ENCODE peak calls at places on chromosomes 6 and 20, in five cellular contexts. A is fibroblast of lung, Z is breast epithelium, S is transverse colon, V is heart left ventricle. C is an unnamed sample. For H3K36me3, the result is how much of the 10 kb centered on the place peaks cover.

GRCh38 chr6:159646731-159647130 is 46.3 kb downstream of the SOD2 start:
- DNase-seq in V (no peak), A (peak), S (no peak), Z (no peak), C (peak)

GRCh38 chr20:61853073-61854005 is 212.3 kb downstream of the TAF4 start:
- DNase-seq in S (no peak), A (no peak), V (no peak), Z (no peak), C (no peak)

GRCh38 chr6:31660224-31660997 is at the start of gene C6orf47:
- DNase-seq in S (peak), Z (peak), A (peak), V (peak), C (peak)

GRCh38 chr6:28988536-28989415 is 16.3 kb downstream of the ZNF311 start:
- DNase-seq in V (peak), S (peak), Z (no peak), A (peak), C (peak)

GRCh38 chr20:36629719-36630340 is 16.2 kb downstream of the SLA2 start:
- DNase-seq in V (no peak), A (no peak), S (peak), Z (no peak), C (no peak)

GRCh38 chr6:25223421-25224052 is 55.6 kb upstream of the CARMIL1 start:
- DNase-seq in V (peak), S (peak), Z (no peak), A (peak), C (peak)

GRCh38 chr6:121522265-121522664 is 86.8 kb downstream of the GJA1 start:
- DNase-seq in S (no peak), Z (no peak), A (peak), V (no peak), C (peak)

GRCh38 chr20:51573576-51574243 is 31.2 kb upstream of the NFATC2 start:
- DNase-seq in A (no peak), S (no peak), Z (peak), V (no peak), C (no peak)

GRCh38 chr6:163962627-163963117 is 548.2 kb downstream of the QKI start:
- DNase-seq in Z (no peak), V (peak), S (no peak), A (no peak), C (no peak)

GRCh38 chr20:11935754-11936551 is 18.3 kb downstream of the BTBD3 start:
- DNase-seq in A (no peak), Z (no peak), V (no peak), S (no peak), C (no peak)

GRCh38 chr6:126542052-126542451 is 202.1 kb downstream of the CENPW start:
- DNase-seq in A (no peak), Z (no peak), S (no peak), V (no peak), C (peak)

GRCh38 chr20:32327087-32327681 is 30.9 kb upstream of the ASXL1 start:
- DNase-seq in A (peak), V (no peak), Z (no peak), S (no peak), C (no peak)

GRCh38 chr6:75386050-75386770 is 101.6 kb upstream of the TMEM30A start:
- DNase-seq in Z (no peak), V (no peak), A (no peak), S (no peak), C (no peak)

GRCh38 chr6:131787955-131788712 is 19.7 kb upstream of the ENPP1 start:
- DNase-seq in V (no peak), Z (no peak), A (peak), S (no peak), C (no peak)

GRCh38 chr6:11042025-11042749 is 1.9 kb downstream of the ELOVL2 start:
- DNase-seq in V (no peak), S (no peak), Z (no peak), A (no peak), C (no peak)

GRCh38 chr20:18638768-18639167 is 50.9 kb downstream of the DTD1 start:
- DNase-seq in V (no peak), Z (no peak), A (no peak), S (no peak), C (no peak)

GRCh38 chr20:24034820-24035219 is 46.2 kb upstream of the GGTLC1 start:
- DNase-seq in V (no peak), A (no peak), S (no peak), Z (no peak), C (peak)

GRCh38 chr20:5886788-5887187 is 63.5 kb downstream of the TRMT6 start:
- DNase-seq in S (no peak), Z (no peak), A (peak), V (no peak), C (no peak)

GRCh38 chr6:128494440-128494839 is 26.0 kb downstream of the PTPRK start:
- DNase-seq in V (no peak), S (no peak), Z (no peak), A (no peak), C (no peak)

GRCh38 chr6:111263837-111264236 is 176.5 kb downstream of the SLC16A10 start:
- DNase-seq in Z (no peak), V (no peak), A (peak), S (no peak), C (peak)

GRCh38 chr20:50038574-50038991 is 55.8 kb downstream of the SNAI1 start:
- DNase-seq in A (no peak), Z (no peak), V (no peak), S (no peak), C (no peak)

GRCh38 chr20:36096404-36096799 is 58.1 kb upstream of the EPB41L1 start:
- DNase-seq in A (no peak), V (no peak), S (no peak), Z (no peak), C (no peak)

GRCh38 chr20:44412402-44413144 is 57.1 kb downstream of the HNF4A start:
- DNase-seq in A (no peak), S (no peak), Z (no peak), V (no peak), C (no peak)

GRCh38 chr6:107557698-107558097 is 67.8 kb downstream of the SOBP start:
- DNase-seq in V (no peak), S (no peak), A (no peak), Z (no peak), C (no peak)

GRCh38 chr20:62652051-62652893 is 10.0 kb downstream of the SLCO4A1 start:
- DNase-seq in Z (peak), A (peak), S (peak), V (peak), C (peak)

GRCh38 chr20:25360631-25361286 is 29.9 kb downstream of the ABHD12 start:
- DNase-seq in A (peak), Z (no peak), S (no peak), V (no peak), C (no peak)

GRCh38 chr6:113813207-113813606 is 43.9 kb upstream of the MARCKS start:
- DNase-seq in A (peak), Z (no peak), S (no peak), V (no peak), C (peak)

GRCh38 chr6:146200136-146200708 is 171.4 kb downstream of the GRM1 start:
- DNase-seq in S (no peak), V (no peak), Z (no peak), A (no peak), C (no peak)

GRCh38 chr6:154543638-154544037 is 33.2 kb upstream of the CNKSR3 start:
- DNase-seq in Z (no peak), S (no peak), V (no peak), A (peak), C (no peak)

GRCh38 chr20:9966966-9967365 is 67.8 kb upstream of the ANKEF1 start:
- DNase-seq in A (no peak), S (no peak), V (no peak), Z (no peak), C (peak)

GRCh38 chr6:111972714-111973678 is 80.9 kb upstream of the CCN6 start:
- DNase-seq in A (peak), V (no peak), S (peak), Z (peak), C (peak)

GRCh38 chr20:23449400-23449799 is 3.3 kb downstream of the CST11 start:
- DNase-seq in A (no peak), V (no peak), Z (no peak), S (no peak), C (peak)

GRCh38 chr6:27288136-27289044 is 23.7 kb downstream of the POM121L2 start:
- DNase-seq in S (no peak), A (no peak), V (no peak), Z (no peak), C (no peak)

GRCh38 chr6:73811706-73812105 is 115.7 kb downstream of the CD109 start:
- DNase-seq in V (no peak), A (no peak), Z (no peak), S (no peak), C (no peak)

GRCh38 chr6:157867981-157868380 is 44.9 kb downstream of the SNX9 start:
- DNase-seq in S (no peak), V (no peak), A (peak), Z (no peak), C (no peak)

GRCh38 chr6:142942805-142943227 is 2.2 kb downstream of the HIVEP2 start:
- DNase-seq in V (no peak), A (peak), S (no peak), Z (no peak), C (peak)

GRCh38 chr20:3658708-3659491 is 4.3 kb downstream of the GFRA4 start:
- DNase-seq in Z (no peak), V (no peak), A (no peak), S (no peak), C (peak)

GRCh38 chr20:3658019-3658707 is 5.0 kb downstream of the GFRA4 start:
- DNase-seq in A (no peak), S (no peak), V (no peak), Z (no peak), C (no peak)

GRCh38 chr20:3660262-3661059 is 2.7 kb downstream of the GFRA4 start:
- DNase-seq in S (no peak), A (no peak), Z (no peak), V (no peak), C (no peak)

GRCh38 chr20:3661060-3661820 is 2.0 kb downstream of the GFRA4 start:
- DNase-seq in A (no peak), V (no peak), S (no peak), Z (no peak), C (no peak)

GRCh38 chr20:3659492-3660261 is 3.5 kb downstream of the GFRA4 start:
- DNase-seq in V (no peak), Z (no peak), A (no peak), S (no peak), C (no peak)
- H3K4me3 ChIP-seq in V (no peak), Z (no peak), A (no peak), S (no peak), C (no peak)

GRCh38 chr20:3248167-3248992 is 9.4 kb upstream of the SLC4A11 start:
- DNase-seq in V (peak), S (no peak), Z (no peak), A (peak), C (peak)
- TF ChIP-seq CTCF in V (no peak), S (no peak), Z (no peak), A (no peak), C (peak)

GRCh38 chr6:13548500-13549210 is 25.7 kb upstream of the SIRT5 start:
- DNase-seq in S (no peak), A (no peak), V (no peak), Z (no peak), C (no peak)

GRCh38 chr6:13541496-13541895 is 32.9 kb upstream of the SIRT5 start:
- DNase-seq in A (no peak), S (no peak), Z (no peak), V (no peak), C (no peak)

GRCh38 chr6:13544454-13545186 is 29.8 kb upstream of the SIRT5 start:
- DNase-seq in S (no peak), V (no peak), A (no peak), Z (no peak), C (no peak)

GRCh38 chr6:13550656-13551055 is 23.7 kb upstream of the SIRT5 start:
- DNase-seq in V (no peak), S (no peak), A (no peak), Z (no peak), C (no peak)

DNA sequence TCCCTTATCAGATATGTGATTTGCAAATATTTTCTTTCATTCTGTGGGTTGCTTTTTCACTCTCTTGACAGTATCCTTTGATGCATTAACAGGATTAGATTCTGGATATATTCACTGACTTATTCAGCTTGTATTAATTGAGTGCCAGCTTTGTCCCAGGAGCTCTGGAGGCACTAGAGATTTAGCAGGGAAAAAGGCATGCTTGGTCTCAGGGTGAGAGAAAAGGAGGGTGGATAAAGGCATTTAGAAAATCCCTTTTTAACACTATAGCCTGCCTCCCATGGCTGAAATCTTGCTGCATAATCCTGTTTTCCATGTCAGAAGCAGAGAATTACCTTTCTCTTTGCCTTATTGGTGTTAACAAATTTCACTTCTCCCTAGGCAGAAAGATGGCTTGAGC is 28.5 kb upstream of the SIRT5 start:
- DNase-seq in A (no peak), Z (no peak), S (no peak), V (no peak), C (no peak)
- H3K36me3 ChIP-seq in A (under half), Z (under half), S (under half), V (under half), C (under half)

GRCh38 chr20:407953-408842 is at the start of gene RBCK1:
- DNase-seq in S (peak), Z (peak), A (peak), V (peak), C (peak)
- H3K4me3 ChIP-seq in S (peak), Z (peak), A (peak), V (peak), C (peak)

DNA sequence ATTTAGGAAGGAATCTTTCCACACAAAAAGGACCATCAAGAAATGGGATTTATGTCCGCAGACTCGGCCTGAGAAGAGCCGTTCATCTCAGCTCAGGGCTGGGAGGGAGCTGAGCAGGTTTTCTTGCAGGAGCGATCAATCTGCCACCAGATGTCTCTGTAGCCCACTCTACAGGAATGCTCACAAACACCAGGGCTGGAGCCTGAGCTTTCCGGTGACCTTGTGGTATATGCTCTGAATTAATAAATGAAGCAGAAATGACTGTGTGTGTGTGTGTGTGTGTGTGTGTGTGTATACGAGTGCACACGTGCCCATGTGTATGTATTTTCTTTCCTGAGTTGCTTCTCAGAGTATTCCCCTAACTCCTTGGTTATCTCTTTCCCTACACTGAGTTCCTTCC is 12.0 kb downstream of the CD83 start:
- DNase-seq in V (peak), A (peak), S (peak), Z (no peak), C (peak)
- TF ChIP-seq CTCF in V (peak), A (peak), S (peak), Z (no peak), C (peak)

DNA sequence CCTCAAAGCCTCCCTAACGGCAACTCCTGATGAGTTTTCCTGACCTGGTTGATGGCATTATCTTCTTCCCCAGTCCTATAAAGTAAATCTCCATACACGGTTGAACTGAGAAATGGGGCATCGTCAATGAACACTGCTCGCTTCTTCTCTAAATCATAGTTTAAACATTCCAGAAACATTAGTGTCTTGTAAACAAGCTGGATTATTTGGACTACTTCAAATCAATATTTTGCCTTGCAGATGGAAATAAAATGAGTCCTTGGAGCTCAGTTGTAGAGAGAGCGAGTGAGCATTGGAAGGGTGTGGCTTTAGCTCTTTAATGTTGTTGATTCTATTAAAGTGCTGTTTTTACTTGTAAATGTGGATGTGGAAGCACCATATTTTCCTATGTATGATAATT is 18.3 kb downstream of the C6orf89 start:
- DNase-seq in S (no peak), V (no peak), Z (no peak), A (peak), C (no peak)
- H3K36me3 ChIP-seq in S (under half), V (under half), Z (under half), A (under half), C (under half)

GRCh38 chr20:57266251-57267157 is at the start of gene BMP7:
- DNase-seq in A (no peak), S (no peak), Z (no peak), V (no peak), C (no peak)

GRCh38 chr20:57264908-57265648 is 1.4 kb downstream of the BMP7 start:
- DNase-seq in S (no peak), A (no peak), V (no peak), Z (no peak), C (no peak)

GRCh38 chr20:57264151-57264792 is 2.2 kb downstream of the BMP7 start:
- DNase-seq in S (no peak), Z (no peak), V (no peak), A (no peak), C (no peak)

GRCh38 chr20:57267158-57267821 is 849 bp upstream of the BMP7 start:
- DNase-seq in A (no peak), V (no peak), Z (no peak), S (no peak), C (no peak)

DNA sequence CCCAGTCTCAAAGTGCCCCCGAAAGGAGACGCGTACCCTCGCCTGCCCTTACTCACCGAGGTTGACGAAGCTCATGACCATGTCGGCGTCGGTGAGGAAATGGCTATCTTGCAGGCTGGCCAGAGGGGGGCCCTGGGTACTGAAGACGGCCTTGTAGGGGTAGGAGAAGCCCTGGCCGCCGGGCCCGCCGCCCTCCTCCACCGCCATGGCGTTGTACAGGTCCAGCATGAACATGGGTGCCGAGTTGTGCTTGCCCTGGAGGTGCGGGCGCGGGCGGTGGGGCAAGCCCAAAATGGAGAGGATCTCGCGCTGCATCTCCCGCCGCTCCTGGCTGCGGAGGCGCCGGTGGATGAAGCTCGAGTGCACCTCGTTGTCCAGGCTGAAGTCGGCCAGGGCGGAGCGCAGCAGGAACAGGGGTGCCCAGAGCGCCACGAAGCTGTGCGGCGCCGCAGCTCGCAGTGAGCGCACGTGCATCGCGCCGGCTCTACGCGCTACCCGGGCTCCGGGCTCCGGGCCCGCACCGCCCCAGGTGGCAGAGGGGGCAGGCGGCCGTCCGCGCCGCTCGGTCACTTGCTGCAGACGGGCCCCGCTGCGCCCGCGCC is 691 bp downstream of the BMP7 start:
- DNase-seq in Z (no peak), S (no peak), V (no peak), A (no peak), C (no peak)
- H3K4me3 ChIP-seq in Z (peak), S (peak), V (peak), A (no peak), C (no peak)

GRCh38 chr6:63882208-63882607 is 246.6 kb downstream of the PHF3 start:
- DNase-seq in V (no peak), Z (no peak), S (no peak), A (no peak), C (no peak)
- TF ChIP-seq CTCF in V (no peak), Z (no peak), S (no peak), A (peak), C (peak)

GRCh38 chr20:63864545-63864977 is 509 bp upstream of the TPD52L2 start:
- DNase-seq in A (no peak), S (no peak), V (no peak), Z (no peak), C (no peak)
- H3K36me3 ChIP-seq in A (under half), S (under half), V (under half), Z (under half), C (under half)

GRCh38 chr6:91500689-91501303 is 913.9 kb upstream of the MAP3K7 start:
- DNase-seq in A (no peak), V (no peak), S (no peak), Z (no peak), C (no peak)

GRCh38 chr6:91498576-91498975 is 911.7 kb upstream of the MAP3K7 start:
- DNase-seq in V (no peak), A (no peak), S (no peak), Z (no peak), C (no peak)

GRCh38 chr6:91497770-91498169 is 910.9 kb upstream of the MAP3K7 start:
- DNase-seq in S (no peak), Z (no peak), V (no peak), A (no peak), C (no peak)
- H3K4me3 ChIP-seq in S (no peak), Z (no peak), V (no peak), A (no peak), C (no peak)

C was measured in bronchial epithelial cell.